ENCODE peak calls at places on chromosomes 4 and X, in eight cellular contexts. A is H1, F is endothelial cell of umbilical vein, W is ovary, M is testis, D is stomach, U is esophagus muscularis mucosa, X is uterus. C is an unnamed sample. For H3K4me1 and H3K27me3, the result is how much of the 10 kb centered on the place peaks cover.

GRCh38 chr4:77994194-77994721 is 62.9 kb upstream of the FRAS1 start:
- DNase-seq in A (peak), X (no peak), U (no peak), D (no peak), W (no peak), F (peak), M (peak), C (peak)

GRCh38 chrX:63963382-63963781 is 178.4 kb upstream of the ARHGEF9 start:
- DNase-seq in M (no peak), X (peak), D (no peak), W (peak), A (no peak), U (no peak), F (no peak), C (no peak)

GRCh38 chrX:145405012-145405411 is 157.7 kb downstream of the SPANXN1 start:
- DNase-seq in X (no peak), W (no peak), F (peak), D (no peak), U (no peak), M (peak), A (no peak), C (no peak)

GRCh38 chr4:113476800-113477199 is 284.7 kb downstream of the CAMK2D start:
- DNase-seq in D (no peak), U (no peak), W (no peak), X (no peak), A (no peak), F (no peak), M (no peak), C (no peak)

GRCh38 chr4:125434136-125434535 is 119.4 kb downstream of the FAT4 start:
- DNase-seq in D (no peak), W (no peak), M (no peak), F (no peak), A (no peak), X (no peak), U (no peak), C (no peak)

GRCh38 chrX:155954793-155955192 is 42.7 kb upstream of the IL9R start:
- DNase-seq in U (no peak), D (no peak), A (no peak), F (no peak), W (no peak), X (no peak), M (no peak), C (no peak)

GRCh38 chrX:49041683-49042529 is 1.3 kb downstream of the TFE3 start:
- DNase-seq in U (no peak), D (no peak), F (peak), A (no peak), W (no peak), M (no peak), X (no peak), C (peak)

GRCh38 chrX:69493193-69493592 is 10.9 kb upstream of the NALF2 start:
- DNase-seq in U (no peak), M (peak), X (no peak), F (peak), D (peak), A (no peak), W (no peak), C (peak)

GRCh38 chr4:91502365-91502764 is 801.4 kb upstream of the GRID2 start:
- DNase-seq in U (no peak), M (no peak), A (no peak), X (no peak), W (no peak), D (no peak), F (peak), C (no peak)

GRCh38 chrX:11097920-11098319 is 13.2 kb upstream of the HCCS start:
- DNase-seq in W (no peak), X (no peak), M (no peak), U (no peak), A (no peak), F (no peak), D (no peak), C (no peak)

GRCh38 chr4:140617494-140618060 is 48.8 kb upstream of the UCP1 start:
- DNase-seq in X (no peak), U (no peak), F (peak), A (no peak), M (no peak), W (no peak), D (peak), C (no peak)

GRCh38 chrX:38807873-38808272 is 6.6 kb downstream of the MID1IP1 start:
- DNase-seq in W (no peak), F (no peak), X (no peak), U (no peak), M (no peak), A (no peak), D (no peak), C (no peak)

GRCh38 chr4:168923526-168924194 is 86.4 kb downstream of the CBR4 start:
- DNase-seq in X (no peak), W (no peak), F (peak), A (no peak), M (peak), U (no peak), D (peak), C (peak)

GRCh38 chr4:63556332-63556731 is 852.9 kb downstream of the TECRL start:
- DNase-seq in D (no peak), W (no peak), A (peak), X (no peak), U (no peak), M (no peak), F (no peak), C (no peak)

GRCh38 chr4:10721616-10722015 is 37.0 kb upstream of the CLNK start:
- DNase-seq in F (no peak), X (no peak), M (no peak), A (no peak), D (no peak), U (no peak), W (no peak), C (no peak)

GRCh38 chrX:13101439-13102139 is 57.2 kb upstream of the FAM9C start:
- DNase-seq in A (no peak), W (peak), U (no peak), D (peak), F (peak), M (peak), X (peak), C (peak)

GRCh38 chr4:79964715-79965345 is 108.2 kb downstream of the ANTXR2 start:
- DNase-seq in F (no peak), W (no peak), X (no peak), D (no peak), U (no peak), M (peak), A (no peak), C (peak)

GRCh38 chr4:81360722-81361121 is 111.0 kb downstream of the RASGEF1B start:
- DNase-seq in W (no peak), X (no peak), D (no peak), F (no peak), U (no peak), A (no peak), M (no peak), C (no peak)

GRCh38 chrX:44874481-44875184 is 1.6 kb downstream of the KDM6A start:
- DNase-seq in D (peak), W (no peak), A (no peak), X (no peak), U (no peak), F (peak), M (peak), C (no peak)

GRCh38 chr4:185711764-185712163 is 100.2 kb downstream of the SORBS2 start:
- DNase-seq in W (no peak), M (no peak), U (no peak), X (no peak), D (no peak), F (peak), A (no peak), C (no peak)

GRCh38 chr4:109730294-109731051 is 603 bp upstream of the PLA2G12A start:
- DNase-seq in W (no peak), M (peak), F (peak), U (no peak), X (no peak), A (peak), D (peak), C (peak)

GRCh38 chr4:179352221-179352620 is 1910.0 kb upstream of the AGA start:
- DNase-seq in X (no peak), A (no peak), W (no peak), F (no peak), M (no peak), U (no peak), D (no peak), C (no peak)

GRCh38 chrX:2697741-2698294 is 6.7 kb downstream of the CD99 start:
- DNase-seq in D (no peak), M (no peak), X (no peak), U (no peak), W (no peak), A (no peak), F (peak), C (no peak)

GRCh38 chrX:110000854-110001701 is 1.8 kb upstream of the TMEM164 start:
- DNase-seq in W (no peak), X (no peak), F (no peak), D (no peak), U (no peak), A (no peak), M (no peak), C (no peak)

GRCh38 chr4:101122019-101122418 is 225.3 kb downstream of the PPP3CA start:
- DNase-seq in M (no peak), D (no peak), W (no peak), A (no peak), X (no peak), U (no peak), F (no peak), C (no peak)

GRCh38 chr4:165512464-165512863 is 133.7 kb downstream of the CPE start:
- DNase-seq in X (no peak), D (no peak), A (no peak), M (no peak), F (peak), W (no peak), U (no peak), C (no peak)

GRCh38 chr4:94626942-94627341 is 130.8 kb upstream of the BMPR1B start:
- DNase-seq in M (no peak), W (no peak), X (no peak), U (no peak), D (no peak), F (no peak), A (no peak), C (no peak)

GRCh38 chrX:68830486-68831404 is 1.9 kb downstream of the EFNB1 start:
- DNase-seq in W (peak), U (no peak), X (peak), D (no peak), F (no peak), M (no peak), A (no peak), C (peak)

GRCh38 chr4:95219109-95219508 is 329.7 kb downstream of the UNC5C start:
- DNase-seq in U (no peak), M (no peak), D (no peak), X (no peak), W (no peak), F (no peak), A (no peak), C (no peak)

DNA sequence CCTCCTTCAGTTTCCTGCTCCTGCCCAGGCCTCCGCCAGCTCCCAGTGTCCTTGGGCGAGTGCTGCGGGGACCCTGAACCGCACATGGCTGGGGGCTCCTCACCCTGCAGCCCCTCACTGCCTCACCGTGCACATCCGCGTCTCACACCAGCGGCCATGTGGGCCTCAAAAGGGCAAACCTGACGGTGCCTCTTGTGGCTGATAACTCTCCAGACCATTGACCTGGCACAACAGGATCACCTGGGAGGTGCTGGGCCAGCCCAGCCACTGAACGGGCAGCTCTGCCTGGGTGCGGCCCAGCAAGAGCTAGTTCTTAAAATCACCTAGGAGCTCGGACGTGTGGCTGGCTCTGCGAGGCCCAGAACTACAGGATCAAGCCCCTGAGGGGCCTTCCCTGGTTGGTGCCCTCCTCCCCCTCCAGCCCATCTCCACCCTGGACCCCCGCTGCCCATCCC is 4.1 kb upstream of the S100P start:
- DNase-seq in D (peak), F (no peak), X (no peak), A (no peak), M (no peak), U (no peak), W (no peak), C (peak)
- H3K4me1 ChIP-seq in D (half or more), F (under half), X (under half), A (under half), M (under half), U (under half), W (under half), C (under half)

GRCh38 chr4:73867783-73868182 is 1.4 kb upstream of the CXCL1 start:
- DNase-seq in W (no peak), A (no peak), U (no peak), X (no peak), M (no peak), F (no peak), D (peak), C (no peak)

GRCh38 chr4:73868206-73869129 is 725 bp upstream of the CXCL1 start:
- DNase-seq in D (no peak), F (peak), A (no peak), X (no peak), W (no peak), U (no peak), M (no peak), C (no peak)

GRCh38 chr4:73870778-73871177 is 1.6 kb downstream of the CXCL1 start:
- DNase-seq in X (no peak), M (no peak), A (no peak), U (no peak), F (peak), D (no peak), W (no peak), C (no peak)

GRCh38 chr4:73870260-73870659 is 1.1 kb downstream of the CXCL1 start:
- DNase-seq in X (no peak), D (peak), U (no peak), F (peak), W (no peak), M (no peak), A (no peak), C (no peak)

GRCh38 chr4:73869130-73870055 is at the start of gene CXCL1:
- DNase-seq in U (no peak), M (peak), W (peak), F (peak), D (peak), X (peak), A (no peak), C (peak)
- TF ChIP-seq POLR2A in U (no peak), M (no peak), W (no peak), F (peak), D (no peak), X (no peak), A (no peak), C (no peak)

DNA sequence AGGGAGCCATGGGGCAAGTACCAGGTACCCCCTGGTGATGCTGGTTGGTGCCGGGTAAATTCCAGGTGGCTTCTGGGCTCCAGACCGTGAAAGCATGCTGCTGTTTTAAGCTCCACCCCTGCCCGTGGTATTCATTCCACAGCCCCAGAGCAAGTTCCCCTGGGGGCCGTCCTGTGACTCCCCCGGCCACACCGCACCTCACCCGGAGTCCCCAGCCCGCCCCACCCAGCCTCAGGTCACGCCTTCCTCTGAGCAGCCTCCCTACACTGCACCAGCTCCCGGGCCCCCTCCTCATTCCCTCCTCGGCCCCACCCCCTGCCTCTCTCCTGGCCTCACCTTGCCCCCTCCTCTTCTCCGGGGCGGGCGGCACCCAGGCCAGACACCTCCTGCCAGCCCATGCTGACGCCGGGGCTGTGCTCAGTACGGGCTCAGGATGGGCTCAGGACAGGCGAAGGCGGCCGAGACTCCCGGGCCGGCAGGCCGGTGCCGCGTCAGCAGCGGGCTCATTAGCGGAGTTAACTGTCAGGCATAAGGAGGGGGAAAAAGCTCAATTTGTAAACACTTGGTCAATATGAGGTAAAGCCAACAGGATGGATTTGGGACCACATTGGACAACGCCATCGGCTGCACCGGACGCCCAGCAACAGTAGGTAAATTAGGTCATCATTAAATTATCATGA is 127.4 kb downstream of the FAM53A start:
- DNase-seq in U (no peak), A (no peak), D (no peak), X (no peak), M (no peak), W (no peak), F (no peak), C (no peak)
- H3K27me3 ChIP-seq in U (half or more), A (under half), D (under half), X (under half), M (under half), W (under half), F (under half), C (under half)

GRCh38 chrX:117301086-117301485 is 815.5 kb downstream of the KLHL13 start:
- DNase-seq in X (no peak), A (no peak), U (no peak), W (no peak), D (no peak), F (no peak), M (no peak), C (no peak)
- H3K4me1 ChIP-seq in X (under half), A (under half), U (under half), W (under half), D (under half), F (under half), M (under half), C (under half)

GRCh38 chr4:2261853-2262144 is at the start of gene MXD4:
- DNase-seq in X (no peak), U (no peak), D (no peak), W (no peak), F (no peak), M (no peak), A (no peak), C (no peak)

GRCh38 chr4:2262944-2263250 is 988 bp upstream of the MXD4 start:
- DNase-seq in X (no peak), W (peak), U (no peak), D (no peak), F (no peak), A (no peak), M (no peak), C (no peak)

GRCh38 chr4:2263701-2264321 is 1.9 kb upstream of the MXD4 start:
- DNase-seq in W (peak), U (no peak), X (no peak), M (no peak), D (no peak), F (no peak), A (no peak), C (no peak)

GRCh38 chr4:2261110-2261852 is 628 bp downstream of the MXD4 start:
- DNase-seq in M (no peak), X (peak), D (peak), U (no peak), W (peak), F (peak), A (no peak), C (peak)

GRCh38 chr4:2262145-2262943 is 435 bp upstream of the MXD4 start:
- DNase-seq in M (peak), D (peak), W (peak), A (peak), U (peak), F (peak), X (peak), C (peak)
- TF ChIP-seq POLR2A in M (peak), D (peak), W (peak), A (no peak), U (peak), F (peak), X (peak), C (peak)

GRCh38 chr4:41882622-41883347 is 52.4 kb upstream of the TMEM33 start:
- DNase-seq in D (peak), A (no peak), F (peak), X (no peak), M (peak), U (no peak), W (peak), C (peak)
- H3K27me3 ChIP-seq in D (half or more), A (half or more), F (half or more), X (under half), M (under half), U (half or more), W (under half), C (under half)

DNA sequence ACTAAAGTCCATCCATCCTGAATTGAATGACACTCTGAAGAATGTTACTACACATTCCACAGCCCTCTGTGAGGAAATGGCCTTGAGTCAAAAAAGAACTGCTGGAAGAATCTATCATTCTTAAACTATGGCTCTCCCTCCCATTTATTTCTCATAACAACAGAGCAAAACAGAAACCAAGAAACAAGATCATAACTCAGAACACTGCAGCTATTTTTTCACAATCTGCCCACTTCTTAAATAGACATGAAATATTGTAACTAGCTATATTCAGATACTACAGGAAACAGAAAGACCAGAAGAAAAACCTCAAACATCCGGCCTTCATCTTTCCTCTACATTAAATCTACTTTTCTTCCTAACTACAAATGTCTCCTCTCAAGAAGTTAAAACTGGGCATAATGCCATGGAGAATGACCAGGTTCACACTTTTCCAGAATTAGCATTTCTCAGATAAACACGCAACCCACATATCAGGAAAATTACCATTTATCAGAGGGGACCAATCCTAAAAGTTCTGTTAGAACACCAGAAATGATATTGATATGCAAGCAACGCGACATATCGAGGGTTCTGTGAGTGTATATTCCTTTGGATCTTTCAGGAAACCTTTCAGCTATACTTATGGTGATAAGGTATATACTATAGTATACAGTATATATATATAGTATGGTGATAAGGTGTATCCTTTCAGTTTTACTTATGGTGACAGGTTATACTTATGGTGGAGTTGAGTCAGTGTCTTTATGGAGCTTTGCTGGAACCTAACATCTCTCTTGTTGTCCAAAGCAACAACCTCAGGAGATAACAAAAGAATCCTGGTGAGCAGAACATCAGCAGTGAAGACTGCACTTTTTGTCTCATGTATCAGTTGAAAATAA is 60.4 kb upstream of the IRF2 start:
- DNase-seq in F (peak), X (no peak), M (no peak), U (peak), D (no peak), A (no peak), W (no peak), C (no peak)
- H3K4me1 ChIP-seq in F (under half), X (under half), M (under half), U (under half), D (under half), A (under half), W (under half), C (under half)

DNA sequence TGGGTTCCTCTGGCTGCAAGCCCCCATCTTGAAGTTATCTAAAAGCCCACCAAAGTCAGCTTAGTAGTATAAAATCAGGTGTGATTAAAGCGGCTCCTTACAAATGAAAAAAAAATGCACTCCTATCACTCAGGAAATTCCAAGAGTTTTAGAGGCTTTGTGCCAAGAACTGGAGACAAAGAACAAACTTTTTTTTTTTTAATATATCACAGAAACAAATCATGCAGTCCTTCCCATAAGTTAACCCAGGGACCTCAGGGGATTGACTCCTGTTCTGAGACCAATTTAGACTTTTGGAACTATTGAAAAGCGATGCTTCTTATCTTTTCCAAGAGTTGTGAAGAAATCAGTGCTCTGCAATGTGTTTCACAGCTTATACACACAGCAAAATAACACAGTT is 53.6 kb downstream of the HHIP start:
- DNase-seq in A (no peak), D (no peak), X (no peak), F (peak), U (no peak), M (no peak), W (no peak), C (no peak)
- TF ChIP-seq POLR2A in A (no peak), D (no peak), X (no peak), F (peak), U (no peak), M (no peak), W (no peak), C (no peak)

GRCh38 chrX:113954297-113954696 is 629.6 kb upstream of the HTR2C start:
- DNase-seq in D (no peak), X (no peak), M (no peak), W (no peak), A (no peak), U (no peak), F (no peak), C (no peak)

GRCh38 chrX:113947548-113947947 is 636.3 kb upstream of the HTR2C start:
- DNase-seq in X (no peak), D (no peak), F (no peak), A (no peak), W (no peak), M (no peak), U (no peak), C (no peak)

GRCh38 chrX:113950081-113950678 is 633.7 kb upstream of the HTR2C start:
- DNase-seq in U (no peak), D (no peak), M (no peak), X (no peak), W (no peak), F (no peak), A (no peak), C (peak)
- H3K27me3 ChIP-seq in U (under half), D (under half), M (under half), X (under half), W (under half), F (under half), A (under half), C (under half)

C was measured in thyroid gland.